ENCODE peak calls at places on chromosome 15, in seven cellular contexts. One of them, this sample, is unnamed.

GRCh38 chr15:36156855-36157521 is 422.4 kb upstream of the CDIN1 start:
- DNase-seq in AG10803: peak; percentile 93
- DNase-seq in upper lobe of right lung: no peak
- DNase-seq in A549: peak; percentile 36
- DNase-seq in coronary artery: no peak
- DNase-seq in ovary: no peak
- DNase-seq in mucosa of descending colon: peak; percentile 7
- DNase-seq in this sample: peak; percentile 48

GRCh38 chr15:85671156-85671555 is 123.6 kb downstream of the KLHL25 start:
- DNase-seq in A549: no peak
- DNase-seq in AG10803: peak; percentile 14
- DNase-seq in coronary artery: no peak
- DNase-seq in ovary: no peak
- DNase-seq in mucosa of descending colon: no peak
- DNase-seq in upper lobe of right lung: no peak
- DNase-seq in this sample: no peak

GRCh38 chr15:33215941-33216872 is 21.7 kb upstream of the FMN1 start:
- DNase-seq in coronary artery: no peak
- DNase-seq in ovary: no peak
- DNase-seq in AG10803: peak; percentile 33
- DNase-seq in upper lobe of right lung: no peak
- DNase-seq in mucosa of descending colon: peak; percentile 11
- DNase-seq in A549: peak; percentile 53
- DNase-seq in this sample: peak; percentile 36

GRCh38 chr15:70439304-70439877 is 324.0 kb downstream of the UACA start:
- DNase-seq in upper lobe of right lung: no peak
- DNase-seq in coronary artery: no peak
- DNase-seq in mucosa of descending colon: no peak
- DNase-seq in A549: no peak
- DNase-seq in AG10803: no peak
- DNase-seq in ovary: no peak
- DNase-seq in this sample: no peak

GRCh38 chr15:100680726-100681125 is 78.3 kb downstream of the ASB7 start:
- DNase-seq in mucosa of descending colon: no peak
- DNase-seq in ovary: no peak
- DNase-seq in A549: no peak
- DNase-seq in AG10803: no peak
- DNase-seq in coronary artery: peak; percentile 24
- DNase-seq in upper lobe of right lung: peak; percentile 10
- DNase-seq in this sample: no peak

GRCh38 chr15:98067339-98067738 is 106.8 kb downstream of the ARRDC4 start:
- DNase-seq in coronary artery: no peak
- DNase-seq in AG10803: peak; percentile 75
- DNase-seq in A549: no peak
- DNase-seq in mucosa of descending colon: no peak
- DNase-seq in ovary: no peak
- DNase-seq in upper lobe of right lung: no peak
- DNase-seq in this sample: peak; percentile 16

GRCh38 chr15:59591372-59591771 is 20.2 kb upstream of the GCNT3 start:
- DNase-seq in upper lobe of right lung: no peak
- DNase-seq in mucosa of descending colon: no peak
- DNase-seq in ovary: no peak
- DNase-seq in A549: no peak
- DNase-seq in AG10803: no peak
- DNase-seq in coronary artery: no peak
- DNase-seq in this sample: no peak

GRCh38 chr15:101407439-101407838 is 82.1 kb downstream of the PCSK6 start:
- DNase-seq in ovary: no peak
- DNase-seq in coronary artery: no peak
- DNase-seq in mucosa of descending colon: no peak
- DNase-seq in AG10803: no peak
- DNase-seq in A549: no peak
- DNase-seq in upper lobe of right lung: peak; percentile 30
- DNase-seq in this sample: no peak

GRCh38 chr15:59569477-59569876 is 42.1 kb upstream of the GCNT3 start:
- DNase-seq in A549: no peak
- DNase-seq in ovary: no peak
- DNase-seq in upper lobe of right lung: no peak
- DNase-seq in AG10803: no peak
- DNase-seq in mucosa of descending colon: no peak
- DNase-seq in coronary artery: no peak
- DNase-seq in this sample: no peak

GRCh38 chr15:66233487-66234415 is 19.8 kb downstream of the MEGF11 start:
- DNase-seq in A549: peak; percentile 64
- DNase-seq in coronary artery: no peak
- DNase-seq in ovary: no peak
- DNase-seq in upper lobe of right lung: no peak
- DNase-seq in AG10803: peak; percentile 37
- DNase-seq in mucosa of descending colon: no peak
- DNase-seq in this sample: peak; percentile 8

GRCh38 chr15:101315736-101316135 is 20.7 kb upstream of the SNRPA1 start:
- DNase-seq in AG10803: no peak
- DNase-seq in upper lobe of right lung: peak; percentile 57
- DNase-seq in mucosa of descending colon: no peak
- DNase-seq in A549: no peak
- DNase-seq in ovary: no peak
- DNase-seq in coronary artery: no peak
- DNase-seq in this sample: no peak

GRCh38 chr15:80689716-80690115 is 5.4 kb upstream of the ABHD17C start:
- DNase-seq in coronary artery: no peak
- DNase-seq in ovary: no peak
- DNase-seq in upper lobe of right lung: no peak
- DNase-seq in A549: no peak
- DNase-seq in AG10803: no peak
- DNase-seq in mucosa of descending colon: no peak
- DNase-seq in this sample: peak; percentile 61

GRCh38 chr15:57307527-57308193 is 68.6 kb upstream of the CGNL1 start:
- DNase-seq in ovary: no peak
- DNase-seq in mucosa of descending colon: no peak
- DNase-seq in coronary artery: no peak
- DNase-seq in upper lobe of right lung: no peak
- DNase-seq in AG10803: no peak
- DNase-seq in A549: peak; percentile 40
- DNase-seq in this sample: no peak

GRCh38 chr15:64356443-64357040 is 569 bp upstream of the CSNK1G1 start:
- DNase-seq in AG10803: peak; percentile 92
- DNase-seq in coronary artery: no peak
- DNase-seq in mucosa of descending colon: no peak
- DNase-seq in ovary: no peak
- DNase-seq in A549: peak; percentile 90
- DNase-seq in upper lobe of right lung: no peak
- DNase-seq in this sample: peak; percentile 96

GRCh38 chr15:98649996-98650870 is 1.9 kb downstream of the IGF1R start:
- DNase-seq in A549: peak; percentile 48
- DNase-seq in ovary: peak; percentile 65
- DNase-seq in upper lobe of right lung: peak; percentile 76
- DNase-seq in coronary artery: peak; percentile 78
- DNase-seq in mucosa of descending colon: peak; percentile 48
- DNase-seq in AG10803: peak; percentile 41
- DNase-seq in this sample: peak; percentile 51

GRCh38 chr15:64285871-64286270 is 70.1 kb downstream of the CSNK1G1 start:
- DNase-seq in A549: no peak
- DNase-seq in ovary: no peak
- DNase-seq in mucosa of descending colon: no peak
- DNase-seq in upper lobe of right lung: no peak
- DNase-seq in coronary artery: no peak
- DNase-seq in AG10803: no peak
- DNase-seq in this sample: no peak

GRCh38 chr15:90035095-90035834 is 34.1 kb downstream of the ZNF710 start:
- DNase-seq in upper lobe of right lung: peak; percentile 88
- DNase-seq in mucosa of descending colon: no peak
- DNase-seq in A549: peak; percentile 51
- DNase-seq in ovary: peak; percentile 28
- DNase-seq in AG10803: peak; percentile 22
- DNase-seq in coronary artery: peak; percentile 79
- DNase-seq in this sample: peak; percentile 9

GRCh38 chr15:68279218-68279533 is 1.6 kb downstream of the FEM1B start:
- DNase-seq in A549: no peak
- DNase-seq in ovary: no peak
- DNase-seq in upper lobe of right lung: no peak
- DNase-seq in coronary artery: no peak
- DNase-seq in mucosa of descending colon: no peak
- DNase-seq in AG10803: no peak
- DNase-seq in this sample: no peak

GRCh38 chr15:38068600-38068999 is 134.2 kb downstream of the TMCO5A start:
- DNase-seq in ovary: no peak
- DNase-seq in upper lobe of right lung: no peak
- DNase-seq in AG10803: no peak
- DNase-seq in A549: no peak
- DNase-seq in coronary artery: no peak
- DNase-seq in mucosa of descending colon: no peak
- DNase-seq in this sample: no peak

GRCh38 chr15:94231728-94232086 is 346 bp downstream of the MCTP2 start:
- DNase-seq in AG10803: no peak
- DNase-seq in A549: no peak
- DNase-seq in ovary: no peak
- DNase-seq in mucosa of descending colon: no peak
- DNase-seq in upper lobe of right lung: no peak
- DNase-seq in coronary artery: no peak
- DNase-seq in this sample: no peak

DNA sequence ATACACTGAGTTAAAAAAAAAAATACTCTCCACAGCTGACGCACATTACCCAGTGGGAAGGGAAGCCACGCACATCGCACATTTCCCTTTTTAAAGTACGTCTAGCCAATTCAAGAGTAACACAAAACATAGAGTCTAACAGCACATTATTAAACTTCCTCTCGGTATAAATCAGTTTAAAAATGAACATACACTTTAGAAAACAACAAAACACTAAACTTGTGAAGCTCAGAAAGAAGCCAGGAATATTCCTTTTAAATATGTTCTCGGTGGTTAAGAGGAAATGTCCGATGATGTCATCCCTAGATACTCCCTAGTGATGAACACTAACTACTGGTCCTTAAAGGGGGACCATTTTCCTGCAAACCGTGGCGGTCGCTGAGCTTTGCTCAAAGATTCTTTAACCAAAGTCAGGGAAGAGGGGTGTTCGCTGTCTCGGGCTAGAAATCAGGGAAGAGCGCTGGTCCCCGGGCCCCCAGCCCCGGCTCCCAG is 666 bp downstream of the MYEF2 start:
- DNase-seq in upper lobe of right lung: no peak
- DNase-seq in A549: peak; percentile 48
- DNase-seq in ovary: no peak
- DNase-seq in mucosa of descending colon: peak; percentile 2
- DNase-seq in coronary artery: no peak
- DNase-seq in AG10803: peak; percentile 34
- DNase-seq in this sample: peak; percentile 42
- H3K4me3 ChIP-seq in upper lobe of right lung: peak overlapping the region; percentile 65
- H3K4me3 ChIP-seq in A549: peak overlapping the region; percentile 84
- H3K4me3 ChIP-seq in ovary: peak overlapping the region; percentile 46
- H3K4me3 ChIP-seq in mucosa of descending colon: peak overlapping the region; percentile 15
- H3K4me3 ChIP-seq in coronary artery: peak overlapping the region; percentile 83
- H3K4me3 ChIP-seq in AG10803: peak overlapping the region; percentile 63
- H3K4me3 ChIP-seq in this sample: peak overlapping the region; percentile 63

DNA sequence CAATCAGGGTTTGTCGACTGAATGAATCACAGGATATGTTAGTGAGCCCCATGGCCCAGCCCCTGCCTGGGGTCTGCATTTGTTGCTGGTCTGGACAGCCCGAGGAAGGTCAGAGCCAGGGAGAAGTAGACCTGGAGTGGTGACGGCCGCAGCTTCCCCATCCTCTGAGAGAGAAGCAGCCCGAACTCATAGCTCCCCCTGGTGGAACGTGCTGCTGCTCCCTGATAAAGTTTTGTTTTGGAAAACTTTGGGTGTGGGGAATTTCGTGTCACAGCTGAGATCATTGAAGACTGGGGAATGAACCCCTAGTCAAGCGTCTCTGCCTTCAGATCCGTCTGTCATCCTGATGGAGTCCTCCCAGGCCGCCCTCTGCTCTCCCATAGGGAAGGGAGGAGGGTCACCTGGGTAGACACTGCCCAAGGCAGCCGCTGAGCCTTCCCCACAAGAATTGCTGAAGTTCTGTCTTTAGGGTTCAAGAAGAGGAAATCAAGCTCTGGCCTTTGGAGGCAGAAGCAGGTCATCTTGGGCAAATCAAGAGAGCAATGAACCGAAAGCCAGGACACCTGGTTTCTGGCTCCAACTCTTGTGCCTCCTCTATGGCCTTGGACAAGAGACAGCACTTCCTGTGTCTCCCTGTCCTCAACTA is 60.5 kb downstream of the GLDN start:
- DNase-seq in AG10803: peak; percentile 48
- DNase-seq in A549: peak; percentile 44
- DNase-seq in mucosa of descending colon: peak; percentile 55
- DNase-seq in ovary: no peak
- DNase-seq in upper lobe of right lung: peak; percentile 73
- DNase-seq in coronary artery: no peak
- DNase-seq in this sample: peak; percentile 58
- TF ChIP-seq CTCF in AG10803: peak; percentile 78
- TF ChIP-seq CTCF in A549: peak; percentile 57
- TF ChIP-seq CTCF in mucosa of descending colon: no peak
- TF ChIP-seq CTCF in ovary: no peak
- TF ChIP-seq CTCF in upper lobe of right lung: peak; percentile 54
- TF ChIP-seq CTCF in coronary artery: peak; percentile 29
- TF ChIP-seq CTCF in this sample: peak; percentile 80

GRCh38 chr15:77675806-77676415 is 43.2 kb upstream of the LINGO1 start:
- DNase-seq in upper lobe of right lung: no peak
- DNase-seq in A549: no peak
- DNase-seq in ovary: no peak
- DNase-seq in coronary artery: no peak
- DNase-seq in AG10803: no peak
- DNase-seq in mucosa of descending colon: no peak
- DNase-seq in this sample: no peak
- H3K4me3 ChIP-seq in upper lobe of right lung: no peak overlapping the region
- H3K4me3 ChIP-seq in A549: no peak overlapping the region
- H3K4me3 ChIP-seq in ovary: no peak overlapping the region
- H3K4me3 ChIP-seq in coronary artery: no peak overlapping the region
- H3K4me3 ChIP-seq in AG10803: no peak overlapping the region
- H3K4me3 ChIP-seq in mucosa of descending colon: no peak overlapping the region
- H3K4me3 ChIP-seq in this sample: no peak overlapping the region

DNA sequence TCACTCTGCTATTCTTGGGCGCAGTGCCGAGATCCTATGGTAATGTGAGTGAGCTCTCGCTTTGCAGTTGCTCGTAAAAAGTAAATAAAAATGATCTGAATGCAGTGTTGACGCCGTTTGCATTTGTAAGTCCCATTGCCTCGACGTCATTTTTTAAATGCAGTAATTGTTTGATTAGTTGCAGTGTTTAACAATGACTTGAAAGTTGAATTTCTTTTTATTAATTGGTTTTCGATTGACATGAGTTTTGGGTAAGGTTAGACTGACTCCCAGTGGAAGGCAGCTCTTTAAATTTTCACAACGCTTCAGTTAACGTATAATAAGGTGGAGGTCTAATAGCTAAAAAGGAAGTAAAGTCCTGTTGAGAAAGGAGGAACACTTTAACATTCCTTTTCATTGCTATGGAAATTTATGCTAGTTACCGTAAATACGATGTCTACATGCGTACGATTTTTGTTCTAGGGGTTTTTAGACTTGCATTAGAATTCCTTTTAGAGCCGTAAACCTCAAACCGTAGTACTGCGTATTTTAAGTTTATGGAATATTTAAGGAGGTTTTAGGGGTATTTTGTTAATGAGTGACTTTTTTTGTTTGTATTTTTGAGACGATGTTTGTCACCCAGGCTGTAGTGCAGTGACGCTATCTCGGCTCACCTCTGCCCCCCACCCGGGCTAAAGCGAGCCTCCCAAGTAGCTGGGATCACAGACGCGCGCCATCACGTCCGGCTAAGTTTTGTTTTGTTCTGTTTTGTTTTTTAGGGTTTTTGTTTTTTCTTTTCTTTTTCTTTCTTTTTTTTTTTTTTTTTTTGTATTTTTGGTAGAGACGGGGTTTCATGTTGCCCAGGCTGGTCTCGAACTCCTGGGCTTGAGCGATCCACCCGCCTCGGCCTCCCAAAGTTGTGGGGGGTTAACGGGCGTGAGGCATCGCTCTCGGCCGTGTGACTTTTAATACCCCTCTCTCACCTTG is 1.4 kb downstream of the MORF4L1 start:
- DNase-seq in A549: peak; percentile 35
- DNase-seq in AG10803: peak; percentile 33
- DNase-seq in mucosa of descending colon: peak; percentile 38
- DNase-seq in ovary: no peak
- DNase-seq in upper lobe of right lung: no peak
- DNase-seq in coronary artery: no peak
- DNase-seq in this sample: no peak
- TF ChIP-seq CTCF in A549: peak; percentile 41
- TF ChIP-seq CTCF in AG10803: no peak
- TF ChIP-seq CTCF in mucosa of descending colon: no peak
- TF ChIP-seq CTCF in ovary: no peak
- TF ChIP-seq CTCF in upper lobe of right lung: no peak
- TF ChIP-seq CTCF in coronary artery: no peak
- TF ChIP-seq CTCF in this sample: no peak

This sample was measured in fibroblast of the aortic adventitia.